ENCODE peak calls at places on chromosomes 6 and 20, in seven cellular contexts. Z is IMR-90, B is mesendoderm, R is trophoblast cell, H is neuronal stem cell, Q is mesenchymal stem cell, V is H1. J is an unnamed sample.

GRCh38 chr6:121760640-121761213 is 325.3 kb downstream of the GJA1 start:
- DNase-seq in Z (no peak), B (peak; percentile 68), R (no peak), H (no peak), Q (no peak), V (no peak), J (peak; percentile 47)

GRCh38 chr20:63028461-63028921 is 21.7 kb upstream of the BHLHE23 start:
- DNase-seq in Z (no peak), B (no peak), R (no peak), H (no peak), Q (no peak), V (no peak), J (no peak)

GRCh38 chr6:101146389-101146788 is 247.1 kb upstream of the GRIK2 start:
- DNase-seq in Z (peak; percentile 19), B (no peak), R (no peak), H (no peak), Q (no peak), V (no peak), J (no peak)

GRCh38 chr20:63534831-63535651 is 2.1 kb downstream of the PTK6 start:
- DNase-seq in Z (no peak), B (no peak), R (no peak), H (no peak), Q (no peak), V (no peak), J (no peak)

GRCh38 chr6:144637535-144637934 is 352.4 kb downstream of the UTRN start:
- DNase-seq in Z (no peak), B (no peak), R (no peak), H (no peak), Q (no peak), V (no peak), J (no peak)

GRCh38 chr6:1126036-1126435 is 185.9 kb upstream of the FOXQ1 start:
- DNase-seq in Z (no peak), B (no peak), R (no peak), H (no peak), Q (no peak), V (no peak), J (no peak)

GRCh38 chr6:7107578-7108195 is at the start of gene RREB1:
- DNase-seq in Z (peak; percentile 54), B (peak; percentile 82), R (peak; percentile 58), H (peak; percentile 58), Q (peak; percentile 75), V (no peak), J (peak; percentile 70)

GRCh38 chr20:62595491-62595890 is 46.8 kb upstream of the SLCO4A1 start:
- DNase-seq in Z (peak; percentile 55), B (no peak), R (peak; percentile 28), H (no peak), Q (no peak), V (no peak), J (no peak)

GRCh38 chr6:135087803-135088202 is 33.2 kb upstream of the HBS1L start:
- DNase-seq in Z (no peak), B (no peak), R (no peak), H (no peak), Q (peak; percentile 29), V (no peak), J (no peak)

GRCh38 chr6:131795366-131795765 is 12.5 kb upstream of the ENPP1 start:
- DNase-seq in Z (no peak), B (no peak), R (no peak), H (no peak), Q (no peak), V (no peak), J (peak; percentile 44)

GRCh38 chr6:143333081-143333480 is 117.4 kb downstream of the ADAT2 start:
- DNase-seq in Z (no peak), B (no peak), R (no peak), H (no peak), Q (no peak), V (no peak), J (no peak)

GRCh38 chr6:141932685-141933084 is 200.0 kb upstream of the GJE1 start:
- DNase-seq in Z (no peak), B (no peak), R (no peak), H (no peak), Q (no peak), V (no peak), J (no peak)

GRCh38 chr6:27870486-27870885 is 41.7 kb downstream of the OR2B2 start:
- DNase-seq in Z (no peak), B (no peak), R (no peak), H (no peak), Q (no peak), V (no peak), J (no peak)

GRCh38 chr6:7467007-7467897 is 74.2 kb upstream of the DSP start:
- DNase-seq in Z (peak; percentile 26), B (peak; percentile 87), R (peak; percentile 10), H (no peak), Q (peak; percentile 75), V (no peak), J (no peak)

GRCh38 chr20:37243937-37244571 is 17.6 kb downstream of the GHRH start:
- DNase-seq in Z (no peak), B (no peak), R (no peak), H (no peak), Q (no peak), V (no peak), J (no peak)

GRCh38 chr20:10596726-10597125 is 77.1 kb downstream of the JAG1 start:
- DNase-seq in Z (peak; percentile 95), B (no peak), R (peak; percentile 53), H (no peak), Q (peak; percentile 96), V (no peak), J (no peak)

GRCh38 chr6:16505711-16506362 is 255.4 kb downstream of the ATXN1 start:
- DNase-seq in Z (peak; percentile 78), B (no peak), R (no peak), H (no peak), Q (peak; percentile 33), V (no peak), J (no peak)

GRCh38 chr6:28211840-28212509 is 13.1 kb upstream of the ZSCAN9 start:
- DNase-seq in Z (no peak), B (peak; percentile 21), R (peak; percentile 50), H (peak; percentile 17), Q (no peak), V (no peak), J (peak; percentile 41)

GRCh38 chr6:85186546-85187170 is 263.2 kb upstream of the NT5E start:
- DNase-seq in Z (peak; percentile 15), B (no peak), R (peak; percentile 7), H (no peak), Q (no peak), V (no peak), J (no peak)

GRCh38 chr6:39420300-39421265 is 98.1 kb upstream of the KCNK16 start:
- DNase-seq in Z (peak; percentile 2), B (no peak), R (no peak), H (no peak), Q (no peak), V (no peak), J (no peak)

DNA sequence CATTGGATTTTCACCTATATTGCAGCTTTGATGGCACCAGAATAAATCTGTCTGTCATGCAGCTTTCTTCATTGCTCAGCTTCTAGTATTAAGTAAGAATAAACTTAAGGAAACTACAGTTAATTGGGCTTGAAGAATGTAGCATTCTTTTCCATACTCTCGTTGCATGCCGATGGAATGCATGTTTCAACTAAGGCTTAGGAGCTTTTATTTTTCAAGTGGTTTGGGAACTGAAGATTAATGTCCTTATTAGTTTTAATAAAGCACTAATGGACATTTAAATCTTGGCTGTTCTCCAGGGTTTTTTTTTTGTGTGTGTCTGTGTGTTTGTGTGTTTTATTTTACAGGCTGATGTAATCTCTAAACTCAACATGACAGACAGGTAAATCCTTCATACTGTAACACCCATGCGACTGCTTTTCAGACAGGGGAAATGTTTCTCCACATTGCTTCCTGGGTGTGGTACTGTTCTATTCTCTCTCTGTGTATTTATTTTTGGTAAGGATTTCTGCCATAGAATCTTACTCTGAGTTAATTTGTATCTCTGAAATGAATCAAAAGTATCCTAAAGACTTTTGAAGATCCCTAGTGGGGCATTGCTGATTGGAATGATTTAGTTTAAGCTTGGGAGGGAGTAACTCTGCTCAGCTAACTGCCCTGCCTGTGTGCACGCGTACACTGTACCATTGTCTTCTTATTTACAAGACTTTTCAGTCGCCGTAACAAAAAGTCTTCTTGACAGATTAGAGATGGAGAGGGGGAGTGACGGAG is 38.0 kb downstream of the SLC9A8 start:
- DNase-seq in Z (no peak), B (no peak), R (no peak), H (no peak), Q (peak; percentile 14), V (no peak), J (no peak)
- H2AK5ac ChIP-seq in Z (no peak overlapping the region), B (no peak overlapping the region), R (no peak overlapping the region), H (no peak overlapping the region), Q (no peak overlapping the region), V (no peak overlapping the region), J (no peak overlapping the region)

GRCh38 chr6:41568202-41568584 is 22.0 kb downstream of the FOXP4 start:
- DNase-seq in Z (no peak), B (no peak), R (no peak), H (no peak), Q (no peak), V (no peak), J (no peak)
- H3K9ac ChIP-seq in Z (no peak overlapping the region), B (no peak overlapping the region), R (no peak overlapping the region), H (no peak overlapping the region), Q (no peak overlapping the region), V (no peak overlapping the region), J (no peak overlapping the region)

GRCh38 chr6:157443066-157443800 is 62.2 kb downstream of the ZDHHC14 start:
- DNase-seq in Z (peak; percentile 81), B (no peak), R (peak; percentile 35), H (no peak), Q (peak; percentile 65), V (no peak), J (no peak)

GRCh38 chr6:157445277-157445676 is 64.3 kb downstream of the ZDHHC14 start:
- DNase-seq in Z (no peak), B (no peak), R (no peak), H (no peak), Q (no peak), V (no peak), J (no peak)

GRCh38 chr6:157440162-157440561 is 59.2 kb downstream of the ZDHHC14 start:
- DNase-seq in Z (no peak), B (no peak), R (no peak), H (no peak), Q (no peak), V (no peak), J (no peak)

GRCh38 chr6:157438611-157439109 is 57.7 kb downstream of the ZDHHC14 start:
- DNase-seq in Z (peak; percentile 11), B (no peak), R (peak; percentile 60), H (no peak), Q (no peak), V (no peak), J (no peak)

GRCh38 chr6:157442296-157442695 is 61.3 kb downstream of the ZDHHC14 start:
- DNase-seq in Z (peak; percentile 55), B (no peak), R (peak; percentile 88), H (no peak), Q (peak; percentile 66), V (no peak), J (no peak)
- H2AK5ac ChIP-seq in Z (no peak overlapping the region), B (no peak overlapping the region), R (no peak overlapping the region), H (no peak overlapping the region), Q (peak overlapping the region; percentile 86), V (no peak overlapping the region), J (no peak overlapping the region)

GRCh38 chr6:42276008-42276890 is 58.6 kb upstream of the MRPS10 start:
- DNase-seq in Z (no peak), B (no peak), R (no peak), H (no peak), Q (peak; percentile 36), V (no peak), J (no peak)
- H3K9ac ChIP-seq in Z (peak overlapping the region; percentile 21), B (no peak overlapping the region), R (no peak overlapping the region), H (no peak overlapping the region), Q (peak overlapping the region; percentile 71), V (no peak overlapping the region), J (no peak overlapping the region)

J was measured in H9.